ENCODE peak calls at places on chromosome 3, in five cellular contexts. One of them, this sample, is unnamed. For H3K27me3, the result is how much of the 10 kb centered on the place peaks cover.

GRCh38 chr3:73419179-73419803 is 205.4 kb downstream of the PDZRN3 start:
- DNase-seq in transverse colon: no peak
- DNase-seq in endothelial cell of umbilical vein: no peak
- DNase-seq in prostate gland: no peak
- DNase-seq in ovary: no peak
- DNase-seq in this sample: no peak

GRCh38 chr3:65677486-65677885 is 361.2 kb downstream of the MAGI1 start:
- DNase-seq in transverse colon: no peak
- DNase-seq in endothelial cell of umbilical vein: no peak
- DNase-seq in prostate gland: no peak
- DNase-seq in ovary: no peak
- DNase-seq in this sample: no peak

GRCh38 chr3:194572131-194572789 is 61.0 kb downstream of the TMEM44 start:
- DNase-seq in transverse colon: peak
- DNase-seq in endothelial cell of umbilical vein: peak
- DNase-seq in prostate gland: no peak
- DNase-seq in ovary: no peak
- DNase-seq in this sample: peak

GRCh38 chr3:128318275-128318920 is 148.3 kb downstream of the DNAJB8 start:
- DNase-seq in transverse colon: no peak
- DNase-seq in endothelial cell of umbilical vein: no peak
- DNase-seq in prostate gland: no peak
- DNase-seq in ovary: peak
- DNase-seq in this sample: no peak

GRCh38 chr3:141127344-141128125 is 76.4 kb downstream of the SPSB4 start:
- DNase-seq in transverse colon: no peak
- DNase-seq in endothelial cell of umbilical vein: no peak
- DNase-seq in prostate gland: no peak
- DNase-seq in ovary: no peak
- DNase-seq in this sample: no peak

GRCh38 chr3:34090876-34091275 is 292.4 kb downstream of the PDCD6IP start:
- DNase-seq in transverse colon: no peak
- DNase-seq in endothelial cell of umbilical vein: no peak
- DNase-seq in prostate gland: no peak
- DNase-seq in ovary: no peak
- DNase-seq in this sample: no peak

GRCh38 chr3:138812806-138813205 is 21.9 kb downstream of the PIK3CB start:
- DNase-seq in transverse colon: no peak
- DNase-seq in endothelial cell of umbilical vein: no peak
- DNase-seq in prostate gland: no peak
- DNase-seq in ovary: no peak
- DNase-seq in this sample: no peak

GRCh38 chr3:178084938-178085816 is 451.1 kb upstream of the KCNMB2 start:
- DNase-seq in transverse colon: peak
- DNase-seq in endothelial cell of umbilical vein: peak
- DNase-seq in prostate gland: peak
- DNase-seq in ovary: peak
- DNase-seq in this sample: peak

GRCh38 chr3:4986175-4986610 is 7.0 kb downstream of the BHLHE40 start:
- DNase-seq in transverse colon: no peak
- DNase-seq in endothelial cell of umbilical vein: no peak
- DNase-seq in prostate gland: no peak
- DNase-seq in ovary: no peak
- DNase-seq in this sample: no peak

GRCh38 chr3:160450846-160451245 is 1.3 kb upstream of the TRIM59 start:
- DNase-seq in transverse colon: no peak
- DNase-seq in endothelial cell of umbilical vein: no peak
- DNase-seq in prostate gland: no peak
- DNase-seq in ovary: no peak
- DNase-seq in this sample: no peak

GRCh38 chr3:193744822-193745684 is 152.0 kb downstream of the OPA1 start:
- DNase-seq in transverse colon: no peak
- DNase-seq in endothelial cell of umbilical vein: no peak
- DNase-seq in prostate gland: no peak
- DNase-seq in ovary: no peak
- DNase-seq in this sample: no peak

GRCh38 chr3:38039101-38039898 is at the start of gene DLEC1:
- DNase-seq in transverse colon: peak
- DNase-seq in endothelial cell of umbilical vein: peak
- DNase-seq in prostate gland: peak
- DNase-seq in ovary: peak
- DNase-seq in this sample: peak

GRCh38 chr3:66053009-66053782 is 14.5 kb upstream of the MAGI1 start:
- DNase-seq in transverse colon: no peak
- DNase-seq in endothelial cell of umbilical vein: no peak
- DNase-seq in prostate gland: no peak
- DNase-seq in ovary: peak
- DNase-seq in this sample: no peak

GRCh38 chr3:52225452-52226228 is at the start of gene TLR9:
- DNase-seq in transverse colon: peak
- DNase-seq in endothelial cell of umbilical vein: no peak
- DNase-seq in prostate gland: no peak
- DNase-seq in ovary: no peak
- DNase-seq in this sample: no peak

GRCh38 chr3:66372681-66373350 is 128.0 kb downstream of the LRIG1 start:
- DNase-seq in transverse colon: peak
- DNase-seq in endothelial cell of umbilical vein: peak
- DNase-seq in prostate gland: no peak
- DNase-seq in ovary: no peak
- DNase-seq in this sample: no peak

GRCh38 chr3:196793224-196793623 is 53.6 kb downstream of the PAK2 start:
- DNase-seq in transverse colon: no peak
- DNase-seq in endothelial cell of umbilical vein: peak
- DNase-seq in prostate gland: peak
- DNase-seq in ovary: no peak
- DNase-seq in this sample: no peak

GRCh38 chr3:100746056-100746455 is 36.8 kb downstream of the TFG start:
- DNase-seq in transverse colon: no peak
- DNase-seq in endothelial cell of umbilical vein: no peak
- DNase-seq in prostate gland: no peak
- DNase-seq in ovary: no peak
- DNase-seq in this sample: no peak

GRCh38 chr3:3013299-3013698 is 96.9 kb downstream of the IL5RA start:
- DNase-seq in transverse colon: no peak
- DNase-seq in endothelial cell of umbilical vein: no peak
- DNase-seq in prostate gland: no peak
- DNase-seq in ovary: no peak
- DNase-seq in this sample: no peak

GRCh38 chr3:9887478-9887877 is 2.9 kb upstream of the JAGN1 start:
- DNase-seq in transverse colon: no peak
- DNase-seq in endothelial cell of umbilical vein: no peak
- DNase-seq in prostate gland: no peak
- DNase-seq in ovary: no peak
- DNase-seq in this sample: no peak

GRCh38 chr3:156307704-156308103 is 187.3 kb downstream of the KCNAB1 start:
- DNase-seq in transverse colon: peak
- DNase-seq in endothelial cell of umbilical vein: peak
- DNase-seq in prostate gland: no peak
- DNase-seq in ovary: peak
- DNase-seq in this sample: no peak

GRCh38 chr3:171620825-171621434 is 160.7 kb upstream of the TNIK start:
- DNase-seq in transverse colon: no peak
- DNase-seq in endothelial cell of umbilical vein: no peak
- DNase-seq in prostate gland: no peak
- DNase-seq in ovary: no peak
- DNase-seq in this sample: no peak

GRCh38 chr3:110106805-110107204 is 769.5 kb upstream of the DPPA4 start:
- DNase-seq in transverse colon: no peak
- DNase-seq in endothelial cell of umbilical vein: no peak
- DNase-seq in prostate gland: no peak
- DNase-seq in ovary: no peak
- DNase-seq in this sample: no peak

GRCh38 chr3:134430950-134431445 is 54.8 kb downstream of the ANAPC13 start:
- DNase-seq in transverse colon: no peak
- DNase-seq in endothelial cell of umbilical vein: no peak
- DNase-seq in prostate gland: no peak
- DNase-seq in ovary: no peak
- DNase-seq in this sample: no peak

GRCh38 chr3:56297281-56297680 is 171.0 kb downstream of the ERC2 start:
- DNase-seq in transverse colon: no peak
- DNase-seq in endothelial cell of umbilical vein: no peak
- DNase-seq in prostate gland: no peak
- DNase-seq in ovary: no peak
- DNase-seq in this sample: no peak

GRCh38 chr3:104281713-104282112 is 1085.0 kb upstream of the ALCAM start:
- DNase-seq in transverse colon: no peak
- DNase-seq in endothelial cell of umbilical vein: no peak
- DNase-seq in prostate gland: no peak
- DNase-seq in ovary: no peak
- DNase-seq in this sample: no peak

GRCh38 chr3:112647122-112647521 is 6.2 kb upstream of the CCDC80 start:
- DNase-seq in transverse colon: no peak
- DNase-seq in endothelial cell of umbilical vein: peak
- DNase-seq in prostate gland: no peak
- DNase-seq in ovary: no peak
- DNase-seq in this sample: no peak

GRCh38 chr3:146975032-146975431 is 369.9 kb upstream of the PLSCR5 start:
- DNase-seq in transverse colon: no peak
- DNase-seq in endothelial cell of umbilical vein: no peak
- DNase-seq in prostate gland: no peak
- DNase-seq in ovary: no peak
- DNase-seq in this sample: no peak

DNA sequence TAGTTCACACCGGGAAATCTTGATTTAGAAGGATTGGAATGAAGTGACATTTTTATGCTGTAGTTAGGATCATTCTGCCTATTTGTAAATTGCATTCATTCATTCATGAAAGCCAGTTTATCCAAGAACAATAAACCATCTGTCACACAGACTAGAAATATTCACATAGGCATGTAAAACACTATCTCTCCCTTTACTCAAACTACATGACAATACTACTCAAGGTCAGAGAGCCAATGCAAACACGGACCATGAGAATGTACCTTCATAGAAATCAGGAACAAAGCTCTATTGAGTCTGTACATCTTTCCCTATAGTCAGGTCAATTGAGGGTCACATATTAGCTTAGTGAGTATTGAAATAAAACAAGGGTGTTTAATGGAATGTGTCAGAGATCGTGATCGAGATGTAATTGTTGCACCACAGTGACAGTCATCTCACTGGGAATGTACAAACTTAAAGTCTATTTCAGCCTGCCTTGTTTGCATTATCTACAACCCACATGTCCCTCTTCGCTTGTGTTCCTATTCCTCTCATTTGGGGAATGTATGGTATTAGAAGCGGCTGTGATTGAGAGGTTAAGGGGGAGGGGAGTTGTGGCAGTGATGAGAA is 113.7 kb upstream of the TGFBR2 start:
- DNase-seq in transverse colon: no peak
- DNase-seq in endothelial cell of umbilical vein: no peak
- DNase-seq in prostate gland: no peak
- DNase-seq in ovary: no peak
- DNase-seq in this sample: no peak
- H3K27ac ChIP-seq in transverse colon: peak
- H3K27ac ChIP-seq in endothelial cell of umbilical vein: no peak
- H3K27ac ChIP-seq in prostate gland: no peak
- H3K27ac ChIP-seq in ovary: no peak
- H3K27ac ChIP-seq in this sample: no peak

DNA sequence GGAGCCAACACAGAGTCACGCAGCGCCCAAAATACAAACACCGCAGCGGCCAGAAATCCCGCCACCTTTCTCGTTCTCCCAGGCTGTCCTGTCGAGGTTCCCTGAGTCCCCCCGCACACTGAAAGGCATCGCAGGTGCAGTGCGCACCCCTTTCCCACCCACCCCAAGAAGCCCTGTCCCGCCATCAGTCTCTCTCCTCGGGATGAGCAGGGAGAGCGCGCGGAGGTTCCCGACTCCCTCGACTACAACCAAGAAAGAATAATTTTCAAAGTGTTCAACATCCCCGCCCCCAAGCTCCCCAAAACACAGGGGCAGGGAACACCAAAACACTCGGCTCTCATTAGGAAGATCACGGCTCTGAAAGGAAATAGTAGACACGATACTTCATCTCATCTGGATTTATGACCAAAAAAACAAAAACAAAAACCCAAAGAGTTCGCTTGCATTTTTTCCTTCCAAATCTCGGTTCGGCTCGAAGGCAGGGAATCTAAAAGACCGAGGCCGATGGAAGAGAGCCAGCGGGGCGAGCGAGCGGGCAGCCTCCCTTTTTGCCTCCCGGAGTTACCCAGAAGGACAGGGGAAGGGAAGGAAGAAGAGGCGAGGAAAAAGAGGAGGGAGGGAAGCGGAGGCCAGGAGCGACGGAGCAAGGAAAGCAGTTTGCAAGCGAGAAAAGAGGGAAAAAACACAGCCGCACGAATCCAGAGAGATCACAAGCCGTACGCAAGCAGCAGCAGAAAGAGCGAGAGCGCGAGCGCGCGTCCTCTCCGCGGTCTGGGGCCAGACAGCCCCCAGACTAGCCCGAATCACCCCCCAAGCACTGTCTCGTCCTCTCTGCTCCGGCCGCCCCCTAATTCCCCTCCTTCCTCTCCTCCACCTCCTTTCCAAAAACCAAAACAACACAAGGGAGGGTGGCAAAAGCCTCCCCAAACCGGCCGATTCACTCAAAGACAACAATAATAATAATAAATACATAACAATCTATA is 808 bp downstream of the BCL6 start:
- DNase-seq in transverse colon: peak
- DNase-seq in endothelial cell of umbilical vein: peak
- DNase-seq in prostate gland: peak
- DNase-seq in ovary: peak
- DNase-seq in this sample: peak
- TF ChIP-seq POLR2A in transverse colon: no peak
- TF ChIP-seq POLR2A in endothelial cell of umbilical vein: peak
- TF ChIP-seq POLR2A in prostate gland: peak
- TF ChIP-seq POLR2A in ovary: peak
- TF ChIP-seq POLR2A in this sample: no peak

DNA sequence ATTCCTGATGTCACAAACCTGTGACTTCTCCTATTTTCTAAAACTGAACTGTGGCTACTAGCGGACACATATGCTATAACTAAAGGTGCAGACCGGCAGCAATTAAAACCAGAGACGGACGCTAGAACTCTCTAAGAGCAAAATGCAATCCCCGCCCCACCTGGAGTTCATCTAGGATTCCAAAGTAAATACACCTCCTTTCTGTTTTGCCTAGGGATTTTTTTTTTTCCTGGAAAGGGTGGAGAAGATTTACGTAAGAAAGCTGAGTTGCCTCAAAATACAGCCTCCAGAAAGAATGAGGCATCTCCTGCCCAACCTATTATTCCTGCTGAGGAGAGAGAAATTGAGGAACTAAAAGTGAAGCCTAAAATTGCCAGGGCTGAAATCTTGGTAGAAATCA is 150.2 kb downstream of the TP63 start:
- DNase-seq in transverse colon: no peak
- DNase-seq in endothelial cell of umbilical vein: no peak
- DNase-seq in prostate gland: no peak
- DNase-seq in ovary: no peak
- DNase-seq in this sample: no peak
- H3K27me3 ChIP-seq in transverse colon: under half
- H3K27me3 ChIP-seq in endothelial cell of umbilical vein: under half
- H3K27me3 ChIP-seq in prostate gland: under half
- H3K27me3 ChIP-seq in ovary: under half
- H3K27me3 ChIP-seq in this sample: under half

GRCh38 chr3:88150371-88150770 is 612 bp downstream of the C3orf38 start:
- DNase-seq in transverse colon: no peak
- DNase-seq in endothelial cell of umbilical vein: peak
- DNase-seq in prostate gland: no peak
- DNase-seq in ovary: no peak
- DNase-seq in this sample: no peak
- H3K27ac ChIP-seq in transverse colon: peak
- H3K27ac ChIP-seq in endothelial cell of umbilical vein: peak
- H3K27ac ChIP-seq in prostate gland: peak
- H3K27ac ChIP-seq in ovary: peak
- H3K27ac ChIP-seq in this sample: peak

This sample was measured in gastrocnemius medialis.